ENCODE peak calls at places on chromosomes 2 and 18, in nine cellular contexts. K, C, M, R, I, U, J, F and W are unnamed samples.
A peak's percentile ranks its signal among the peaks of the same experiment; 100 is the strongest.

GRCh38 chr2:171490577-171490976 is 31.7 kb upstream of the CYBRD1 start:
- DNase-seq in I (no peak), J (no peak), K (no peak), F (no peak), C (no peak), R (no peak), U (no peak), M (no peak), W (no peak)

GRCh38 chr2:232838406-232838874 is 31.6 kb upstream of the SNORC start:
- DNase-seq in K (no peak), F (peak; percentile 64), I (peak; percentile 20), J (no peak), R (peak; percentile 81), C (no peak), M (no peak), U (no peak), W (no peak)

GRCh38 chr2:240233891-240234502 is 93.5 kb upstream of the OTOS start:
- DNase-seq in F (no peak), R (no peak), C (no peak), K (no peak), U (no peak), J (no peak), I (no peak), M (no peak), W (no peak)

GRCh38 chr18:77208969-77209368 is 40.7 kb upstream of the GALR1 start:
- DNase-seq in K (no peak), M (no peak), J (peak; percentile 17), I (peak; percentile 79), F (no peak), C (no peak), R (peak; percentile 77), U (no peak), W (no peak)

GRCh38 chr2:217289153-217289908 is 429.5 kb upstream of the TNP1 start:
- DNase-seq in C (no peak), F (no peak), K (peak; percentile 83), I (no peak), M (no peak), U (no peak), R (no peak), J (no peak), W (no peak)

GRCh38 chr2:229922449-229923386 is at the start of gene FBXO36:
- DNase-seq in U (peak; percentile 71), J (peak; percentile 81), M (peak; percentile 87), F (peak; percentile 93), K (peak; percentile 83), C (peak; percentile 80), R (peak; percentile 88), I (peak; percentile 87), W (peak; percentile 90)

GRCh38 chr2:16012626-16013501 is 72.5 kb downstream of the MYCN start:
- DNase-seq in C (peak; percentile 75), R (no peak), M (no peak), I (no peak), K (peak; percentile 57), U (no peak), J (no peak), F (no peak), W (peak; percentile 21)

GRCh38 chr2:13193900-13194299 is 477.2 kb downstream of the TRIB2 start:
- DNase-seq in F (peak; percentile 26), R (no peak), J (peak; percentile 7), K (peak; percentile 71), I (no peak), U (peak; percentile 2), M (peak; percentile 28), C (peak; percentile 36), W (peak; percentile 42)

GRCh38 chr2:120617055-120617454 is 118.6 kb upstream of the GLI2 start:
- DNase-seq in M (no peak), K (no peak), I (no peak), R (no peak), F (no peak), U (peak; percentile 57), C (no peak), J (no peak), W (no peak)

GRCh38 chr2:172109256-172109655 is 6.6 kb upstream of the DLX2 start:
- DNase-seq in M (no peak), I (no peak), R (no peak), K (no peak), U (no peak), C (no peak), J (no peak), F (no peak), W (no peak)

GRCh38 chr18:69658137-69658536 is 257.4 kb downstream of the DOK6 start:
- DNase-seq in U (peak; percentile 9), I (no peak), K (no peak), F (no peak), R (no peak), M (no peak), C (no peak), J (no peak), W (no peak)

GRCh38 chr18:55100817-55101457 is 141.7 kb upstream of the CCDC68 start:
- DNase-seq in K (no peak), F (peak; percentile 48), C (peak; percentile 25), I (peak; percentile 8), J (no peak), M (no peak), U (peak; percentile 39), R (no peak), W (no peak)

GRCh38 chr2:187468262-187468661 is 20.2 kb upstream of the CALCRL start:
- DNase-seq in U (no peak), K (no peak), F (no peak), C (no peak), J (no peak), I (no peak), R (no peak), M (no peak), W (no peak)

GRCh38 chr18:69365658-69366057 is 35.0 kb upstream of the DOK6 start:
- DNase-seq in C (no peak), J (no peak), R (no peak), K (no peak), I (no peak), U (no peak), M (no peak), F (no peak), W (no peak)